ENCODE peak calls at places on chromosomes 16 and 17, in six cellular contexts. One of them, this sample, is unnamed.

GRCh38 chr17:41527076-41528023 is 758 bp downstream of the KRT19 start:
- DNase-seq in uterus: peak; percentile 42
- DNase-seq in RWPE1: no peak
- DNase-seq in GM12865: no peak
- DNase-seq in cardiac fibroblast: no peak
- DNase-seq in ascending aorta: no peak
- DNase-seq in this sample: no peak

GRCh38 chr17:28471127-28471453 is 2.4 kb upstream of the SLC13A2 start:
- DNase-seq in ascending aorta: peak; percentile 19
- DNase-seq in GM12865: no peak
- DNase-seq in uterus: no peak
- DNase-seq in RWPE1: no peak
- DNase-seq in cardiac fibroblast: no peak
- DNase-seq in this sample: no peak

GRCh38 chr17:19569785-19570496 is 36.3 kb downstream of the SLC47A1 start:
- DNase-seq in uterus: no peak
- DNase-seq in cardiac fibroblast: no peak
- DNase-seq in GM12865: no peak
- DNase-seq in ascending aorta: no peak
- DNase-seq in RWPE1: no peak
- DNase-seq in this sample: no peak

GRCh38 chr17:8935194-8935593 is 30.3 kb downstream of the PIK3R5 start:
- DNase-seq in cardiac fibroblast: peak; percentile 38
- DNase-seq in RWPE1: peak; percentile 57
- DNase-seq in ascending aorta: no peak
- DNase-seq in uterus: no peak
- DNase-seq in GM12865: peak; percentile 85
- DNase-seq in this sample: peak; percentile 67

GRCh38 chr17:15048381-15048780 is 216.7 kb downstream of the PMP22 start:
- DNase-seq in RWPE1: no peak
- DNase-seq in cardiac fibroblast: no peak
- DNase-seq in GM12865: no peak
- DNase-seq in uterus: no peak
- DNase-seq in ascending aorta: no peak
- DNase-seq in this sample: no peak

GRCh38 chr17:51372345-51373004 is 112.1 kb downstream of the UTP18 start:
- DNase-seq in ascending aorta: peak; percentile 71
- DNase-seq in RWPE1: peak; percentile 70
- DNase-seq in uterus: no peak
- DNase-seq in cardiac fibroblast: peak; percentile 81
- DNase-seq in GM12865: peak; percentile 91
- DNase-seq in this sample: peak; percentile 77

GRCh38 chr17:64502021-64502420 is 4.1 kb downstream of the DDX5 start:
- DNase-seq in cardiac fibroblast: no peak
- DNase-seq in RWPE1: no peak
- DNase-seq in uterus: no peak
- DNase-seq in ascending aorta: no peak
- DNase-seq in GM12865: no peak
- DNase-seq in this sample: no peak

GRCh38 chr16:85615014-85615851 is 2.1 kb downstream of the GSE1 start:
- DNase-seq in cardiac fibroblast: no peak
- DNase-seq in uterus: no peak
- DNase-seq in GM12865: no peak
- DNase-seq in ascending aorta: no peak
- DNase-seq in RWPE1: peak; percentile 93
- DNase-seq in this sample: no peak

GRCh38 chr17:14011740-14012405 is 57.4 kb upstream of the COX10 start:
- DNase-seq in RWPE1: no peak
- DNase-seq in cardiac fibroblast: no peak
- DNase-seq in GM12865: no peak
- DNase-seq in uterus: no peak
- DNase-seq in ascending aorta: no peak
- DNase-seq in this sample: no peak

GRCh38 chr17:49994085-49995054 is 654 bp downstream of the DLX3 start:
- DNase-seq in ascending aorta: no peak
- DNase-seq in GM12865: no peak
- DNase-seq in cardiac fibroblast: no peak
- DNase-seq in uterus: no peak
- DNase-seq in RWPE1: peak; percentile 36
- DNase-seq in this sample: no peak

GRCh38 chr16:28320023-28320561 is 27.8 kb downstream of the SBK1 start:
- DNase-seq in GM12865: no peak
- DNase-seq in uterus: no peak
- DNase-seq in cardiac fibroblast: no peak
- DNase-seq in ascending aorta: no peak
- DNase-seq in RWPE1: no peak
- DNase-seq in this sample: no peak

DNA sequence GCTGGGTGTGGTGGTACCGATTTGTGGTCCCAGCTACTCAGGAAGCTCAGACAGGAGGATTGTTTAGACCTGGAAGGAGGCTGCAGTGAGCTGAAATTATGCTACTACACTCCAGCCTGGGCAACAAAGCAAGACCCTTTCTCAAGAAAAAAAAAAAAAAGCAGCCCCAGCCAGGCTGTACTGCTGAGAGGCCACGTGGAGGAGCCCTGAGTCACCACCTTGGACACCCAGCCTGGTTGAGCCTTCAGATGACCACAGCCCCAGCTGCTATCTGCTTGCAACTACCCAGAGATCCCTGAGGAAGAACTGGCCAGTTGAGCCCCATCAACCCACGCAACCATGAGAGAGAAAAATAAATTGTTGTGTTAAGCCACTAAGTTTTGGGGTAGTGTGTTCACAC is 23.6 kb upstream of the GPRC5C start:
- DNase-seq in cardiac fibroblast: peak; percentile 24
- DNase-seq in ascending aorta: no peak
- DNase-seq in RWPE1: no peak
- DNase-seq in uterus: no peak
- DNase-seq in GM12865: peak; percentile 20
- DNase-seq in this sample: no peak
- TF ChIP-seq CTCF in cardiac fibroblast: no peak
- TF ChIP-seq CTCF in ascending aorta: no peak
- TF ChIP-seq CTCF in RWPE1: no peak
- TF ChIP-seq CTCF in uterus: no peak
- TF ChIP-seq CTCF in GM12865: no peak
- TF ChIP-seq CTCF in this sample: peak; percentile 29

DNA sequence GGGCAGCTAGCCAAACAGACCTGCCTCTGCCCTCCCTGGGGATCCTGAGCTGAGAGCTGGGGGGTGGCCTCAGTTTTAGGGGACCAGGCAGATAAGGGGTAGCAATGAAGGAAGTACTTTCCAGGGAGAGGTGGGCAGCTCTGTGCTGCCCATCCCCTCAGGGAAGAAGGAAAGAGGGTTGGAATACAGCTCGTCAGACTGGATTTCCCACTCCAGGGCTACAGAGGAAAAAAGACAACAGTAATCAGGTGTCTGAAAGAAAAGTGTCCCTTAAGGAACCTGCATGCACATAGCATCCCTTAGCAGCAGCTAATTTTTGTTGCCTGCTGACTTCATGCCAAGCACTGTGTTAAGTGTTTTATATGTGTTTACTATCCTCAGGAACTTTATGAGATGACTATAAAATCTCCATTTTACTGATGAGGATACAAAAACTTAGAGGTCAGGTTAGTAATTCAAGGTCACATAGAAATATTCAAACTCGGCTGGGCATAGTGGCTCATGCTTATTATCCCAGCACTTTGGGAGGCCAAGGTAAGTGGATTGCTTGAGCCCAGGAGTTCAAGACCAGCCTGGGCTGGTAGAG is 3.2 kb upstream of the MRPL58 start:
- DNase-seq in RWPE1: no peak
- DNase-seq in GM12865: no peak
- DNase-seq in uterus: no peak
- DNase-seq in ascending aorta: no peak
- DNase-seq in cardiac fibroblast: no peak
- DNase-seq in this sample: no peak
- TF ChIP-seq CTCF in RWPE1: no peak
- TF ChIP-seq CTCF in GM12865: no peak
- TF ChIP-seq CTCF in uterus: no peak
- TF ChIP-seq CTCF in ascending aorta: no peak
- TF ChIP-seq CTCF in cardiac fibroblast: no peak
- TF ChIP-seq CTCF in this sample: no peak

GRCh38 chr17:32033223-32033622 is 26.0 kb downstream of the LRRC37B start:
- DNase-seq in RWPE1: no peak
- DNase-seq in ascending aorta: no peak
- DNase-seq in GM12865: no peak
- DNase-seq in cardiac fibroblast: no peak
- DNase-seq in uterus: no peak
- DNase-seq in this sample: no peak
- TF ChIP-seq CTCF in RWPE1: no peak
- TF ChIP-seq CTCF in ascending aorta: no peak
- TF ChIP-seq CTCF in GM12865: no peak
- TF ChIP-seq CTCF in cardiac fibroblast: no peak
- TF ChIP-seq CTCF in uterus: no peak
- TF ChIP-seq CTCF in this sample: no peak

GRCh38 chr17:44389723-44390202 is 314 bp upstream of the ITGA2B start:
- DNase-seq in cardiac fibroblast: no peak
- DNase-seq in uterus: no peak
- DNase-seq in ascending aorta: peak; percentile 41
- DNase-seq in GM12865: no peak
- DNase-seq in RWPE1: no peak
- DNase-seq in this sample: no peak
- TF ChIP-seq CTCF in cardiac fibroblast: no peak
- TF ChIP-seq CTCF in uterus: no peak
- TF ChIP-seq CTCF in ascending aorta: no peak
- TF ChIP-seq CTCF in GM12865: no peak
- TF ChIP-seq CTCF in RWPE1: no peak
- TF ChIP-seq CTCF in this sample: no peak

This sample was measured in GM06990.